ENCODE peak calls at places on chromosome 16, in four cellular contexts. P is BJ, H is AG04450, L is NCI-H187. E is an unnamed sample.
A peak's percentile ranks its signal among the peaks of the same experiment; 100 is the strongest.

GRCh38 chr16:87288753-87289362 is 28.3 kb downstream of the C16orf95 start:
- DNase-seq in P (peak; percentile 94), H (peak; percentile 77), L (no peak), E (peak; percentile 66)

GRCh38 chr16:88405325-88406060 is 22.7 kb downstream of the ZNF469 start:
- DNase-seq in P (no peak), H (no peak), L (no peak), E (no peak)

GRCh38 chr16:90019543-90020259 is 445 bp upstream of the DBNDD1 start:
- DNase-seq in P (no peak), H (peak; percentile 53), L (peak; percentile 20), E (peak; percentile 34)

GRCh38 chr16:67481561-67482259 is 753 bp upstream of the ATP6V0D1 start:
- DNase-seq in P (no peak), H (no peak), L (no peak), E (no peak)

GRCh38 chr16:14371778-14372431 is 258.2 kb downstream of the PARN start:
- DNase-seq in P (no peak), H (no peak), L (no peak), E (no peak)

GRCh38 chr16:27712251-27712711 is 162.3 kb downstream of the KATNIP start:
- DNase-seq in P (no peak), H (no peak), L (peak; percentile 8), E (no peak)

GRCh38 chr16:66898933-66899309 is 18.6 kb downstream of the PDP2 start:
- DNase-seq in P (no peak), H (no peak), L (no peak), E (no peak)

GRCh38 chr16:16007743-16008111 is 58.3 kb downstream of the ABCC1 start:
- DNase-seq in P (no peak), H (no peak), L (no peak), E (no peak)

GRCh38 chr16:68345351-68345810 is 34.6 kb downstream of the PRMT7 start:
- DNase-seq in P (no peak), H (no peak), L (no peak), E (no peak)

GRCh38 chr16:11181242-11181888 is 74.6 kb downstream of the SOCS1 start:
- DNase-seq in P (no peak), H (no peak), L (no peak), E (no peak)

GRCh38 chr16:21069986-21070385 is 80.7 kb downstream of the DNAH3 start:
- DNase-seq in P (no peak), H (no peak), L (no peak), E (no peak)

GRCh38 chr16:88440111-88440510 is 13.0 kb upstream of the ZFPM1 start:
- DNase-seq in P (no peak), H (no peak), L (no peak), E (no peak)

GRCh38 chr16:78235168-78235800 is 135.8 kb downstream of the WWOX start:
- DNase-seq in P (no peak), H (peak; percentile 27), L (peak; percentile 26), E (no peak)

GRCh38 chr16:80274576-80275191 is 266.1 kb upstream of the DYNLRB2 start:
- DNase-seq in P (peak; percentile 48), H (peak; percentile 58), L (no peak), E (peak; percentile 45)

GRCh38 chr16:7646831-7647230 is 314.2 kb downstream of the RBFOX1 start:
- DNase-seq in P (no peak), H (no peak), L (no peak), E (no peak)

GRCh38 chr16:13041646-13042045 is 140.2 kb downstream of the SHISA9 start:
- DNase-seq in P (no peak), H (no peak), L (no peak), E (no peak)

GRCh38 chr16:89962754-89963498 is 14.4 kb downstream of the DEF8 start:
- DNase-seq in P (no peak), H (no peak), L (no peak), E (no peak)

GRCh38 chr16:85507342-85507741 is 105.8 kb upstream of the GSE1 start:
- DNase-seq in P (no peak), H (no peak), L (no peak), E (no peak)

GRCh38 chr16:50826797-50827316 is 85.0 kb downstream of the CYLD start:
- DNase-seq in P (no peak), H (no peak), L (no peak), E (no peak)